ENCODE peak calls at places on chromosomes 7 and 10, in four cellular contexts. L is HepG2, T is K562, J is HEK293T. R is an unnamed sample.
A peak's percentile ranks its signal among the peaks of the same experiment; 100 is the strongest.

GRCh38 chr7:69177941-69178494 is 420.3 kb upstream of the AUTS2 start:
- DNase-seq in T (no peak), L (no peak), J (no peak), R (no peak)

GRCh38 chr7:65404020-65404419 is 30.4 kb downstream of the ZNF92 start:
- DNase-seq in L (no peak), T (peak; percentile 41), J (no peak), R (no peak)

GRCh38 chr10:69569144-69569934 is 3.9 kb downstream of the NEUROG3 start:
- DNase-seq in L (no peak), J (no peak), T (no peak), R (peak; percentile 63)

GRCh38 chr7:79709574-79710409 is 256.3 kb upstream of the MAGI2 start:
- DNase-seq in T (no peak), L (no peak), J (peak; percentile 12), R (no peak)

GRCh38 chr10:99395750-99396445 is 34.5 kb downstream of the GOT1 start:
- DNase-seq in T (no peak), J (no peak), L (peak; percentile 89), R (no peak)

GRCh38 chr7:44390701-44391100 is 65.3 kb upstream of the CAMK2B start:
- DNase-seq in L (no peak), T (no peak), J (no peak), R (no peak)

GRCh38 chr10:120765241-120765803 is 85.8 kb upstream of the WDR11 start:
- DNase-seq in J (no peak), L (no peak), T (no peak), R (no peak)

GRCh38 chr7:157228864-157229422 is 90.2 kb downstream of the UBE3C start:
- DNase-seq in T (peak; percentile 57), L (peak; percentile 27), J (peak; percentile 68), R (peak; percentile 66)

GRCh38 chr10:110706690-110707098 is 62.6 kb downstream of the RBM20 start:
- DNase-seq in L (no peak), T (no peak), J (no peak), R (no peak)

GRCh38 chr7:91596287-91596686 is 284.2 kb downstream of the MTERF1 start:
- DNase-seq in L (no peak), T (no peak), J (no peak), R (no peak)

GRCh38 chr7:126702242-126703016 is 550.3 kb downstream of the GRM8 start:
- DNase-seq in T (peak; percentile 33), J (no peak), L (no peak), R (no peak)

GRCh38 chr7:264541-265191 is 25.3 kb upstream of the FOXL3 start:
- DNase-seq in J (no peak), T (no peak), L (no peak), R (no peak)

GRCh38 chr7:550881-551614 is 31.4 kb upstream of the PDGFA start:
- DNase-seq in T (no peak), J (no peak), L (no peak), R (no peak)

GRCh38 chr10:127888526-127889312 is 4.0 kb downstream of the CLRN3 start:
- DNase-seq in T (no peak), L (no peak), J (no peak), R (no peak)

GRCh38 chr7:140225562-140226249 is 48.9 kb upstream of the KDM7A start:
- DNase-seq in L (peak; percentile 86), J (no peak), T (no peak), R (no peak)

GRCh38 chr7:84162584-84162983 is 32.0 kb downstream of the SEMA3A start:
- DNase-seq in T (no peak), J (no peak), L (no peak), R (no peak)

DNA sequence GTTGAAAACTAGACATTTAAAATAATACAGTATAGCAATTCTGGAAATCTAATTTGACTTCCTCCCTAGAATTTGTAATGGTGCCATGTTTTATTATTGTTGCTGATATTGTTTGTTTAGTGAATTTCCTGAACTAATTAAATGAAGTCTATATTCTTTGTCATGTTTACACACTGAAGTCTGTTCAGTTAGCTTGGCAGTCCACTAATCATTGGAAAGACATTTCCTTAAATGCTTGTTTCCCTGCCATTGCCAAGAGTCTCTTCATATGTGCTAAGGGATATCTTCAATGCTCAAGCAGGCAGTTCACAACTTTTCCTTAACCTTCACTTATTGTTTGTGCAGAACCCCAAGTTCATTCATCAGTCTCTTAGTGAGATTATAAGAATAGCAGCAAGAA is 755.3 kb downstream of the INHBA start:
- DNase-seq in L (no peak), T (no peak), J (no peak), R (no peak)
- TF ChIP-seq ELF4 in L (no peak), T (no peak), J (no peak), R (no peak)

GRCh38 chr7:138014686-138015085 is 12.8 kb upstream of the CREB3L2 start:
- DNase-seq in L (no peak), T (no peak), J (no peak), R (no peak)
- TF ChIP-seq ELF4 in L (no peak), T (no peak), J (no peak), R (no peak)

GRCh38 chr7:101202603-101202918 is 1.7 kb upstream of the MOGAT3 start:
- DNase-seq in L (no peak), J (no peak), T (no peak), R (no peak)
- TF ChIP-seq ELF4 in L (no peak), J (no peak), T (no peak), R (no peak)

DNA sequence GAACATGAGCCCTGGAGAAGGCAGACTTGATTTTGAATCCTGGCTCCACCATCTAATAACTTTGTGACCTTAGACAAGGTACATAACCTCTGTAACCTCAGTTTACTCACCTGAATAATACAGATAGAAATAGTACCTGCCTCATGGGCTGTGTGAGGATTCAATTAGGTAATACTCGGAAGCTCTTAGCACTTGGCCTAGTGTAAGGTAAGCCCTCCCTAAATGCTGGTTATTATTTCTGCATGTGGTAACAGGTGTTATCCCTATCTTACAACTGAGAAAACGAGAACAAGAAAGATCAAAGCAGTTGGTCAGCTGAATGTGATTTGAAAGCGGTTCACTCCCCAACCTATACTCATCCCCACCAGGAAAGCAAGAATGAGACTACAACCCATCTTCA is 28.7 kb upstream of the ACSL5 start:
- DNase-seq in T (no peak), J (no peak), L (no peak), R (no peak)
- TF ChIP-seq ELF4 in T (no peak), J (no peak), L (no peak), R (no peak)

DNA sequence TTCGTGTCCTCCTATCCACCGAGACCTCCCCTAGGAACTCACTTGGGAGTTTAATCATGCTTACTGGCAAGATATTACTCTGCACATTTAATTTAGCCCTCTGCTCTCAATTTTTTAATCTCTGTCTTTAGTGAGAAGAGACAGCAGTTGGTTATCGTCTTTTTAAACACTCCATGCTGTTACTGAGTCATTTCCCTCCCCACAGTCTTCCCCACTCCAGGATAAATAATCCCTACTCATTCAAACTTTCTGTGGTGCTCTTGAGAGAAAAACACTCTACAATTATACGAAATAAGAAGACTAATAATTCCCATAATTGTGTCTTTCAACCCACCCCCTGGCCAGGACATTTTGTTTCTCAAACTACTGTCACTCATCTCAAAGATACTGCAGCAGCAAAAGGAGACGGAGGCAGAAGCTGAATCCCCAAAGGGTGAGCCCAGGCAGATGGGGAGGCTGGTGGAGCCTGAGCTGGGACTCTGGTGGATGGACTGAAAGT is 84.2 kb downstream of the ANK3 start:
- DNase-seq in L (no peak), T (peak; percentile 58), J (no peak), R (no peak)
- TF ChIP-seq ELF4 in L (no peak), T (no peak), J (no peak), R (no peak)

DNA sequence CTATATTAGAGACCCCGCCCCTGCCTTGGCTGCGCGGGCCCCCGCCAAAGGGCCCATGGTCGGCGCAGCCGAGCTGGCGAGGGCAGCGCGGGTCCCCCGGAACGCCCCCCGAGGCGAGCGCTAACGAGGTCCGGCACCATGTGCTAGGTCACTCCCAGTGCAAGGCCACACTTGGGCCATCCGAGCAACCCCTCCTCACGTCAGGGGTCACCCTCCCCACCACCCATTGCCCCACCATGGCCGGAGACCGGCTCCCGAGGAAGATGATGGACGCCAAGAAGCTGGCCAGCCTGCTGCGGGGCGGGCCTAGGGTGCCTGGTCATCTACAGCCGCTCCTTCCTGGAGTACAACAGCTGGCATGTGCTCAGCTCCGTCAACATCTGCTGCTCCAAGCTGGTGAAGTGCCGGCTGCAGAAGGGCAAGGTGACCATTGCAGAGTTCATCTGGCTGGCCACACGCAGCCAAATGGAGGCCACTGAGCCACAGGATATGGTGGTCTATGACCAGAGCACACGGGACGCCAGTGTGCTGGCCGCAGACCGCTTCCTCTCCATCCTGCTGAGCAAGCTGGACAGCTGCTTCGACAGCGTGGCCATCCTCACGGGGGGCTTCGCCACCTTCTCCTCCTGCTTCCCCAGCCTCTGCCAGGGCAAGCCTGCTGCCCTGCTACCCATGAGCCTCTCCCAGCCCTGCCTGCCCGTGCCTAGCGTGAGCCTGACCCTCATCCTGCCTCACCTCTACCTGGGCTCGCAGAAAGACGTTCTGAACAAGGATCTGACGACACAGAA is 12.4 kb upstream of the SEC24C start:
- DNase-seq in L (no peak), T (no peak), J (no peak), R (no peak)
- TF ChIP-seq ELF4 in L (no peak), T (no peak), J (no peak), R (no peak)

DNA sequence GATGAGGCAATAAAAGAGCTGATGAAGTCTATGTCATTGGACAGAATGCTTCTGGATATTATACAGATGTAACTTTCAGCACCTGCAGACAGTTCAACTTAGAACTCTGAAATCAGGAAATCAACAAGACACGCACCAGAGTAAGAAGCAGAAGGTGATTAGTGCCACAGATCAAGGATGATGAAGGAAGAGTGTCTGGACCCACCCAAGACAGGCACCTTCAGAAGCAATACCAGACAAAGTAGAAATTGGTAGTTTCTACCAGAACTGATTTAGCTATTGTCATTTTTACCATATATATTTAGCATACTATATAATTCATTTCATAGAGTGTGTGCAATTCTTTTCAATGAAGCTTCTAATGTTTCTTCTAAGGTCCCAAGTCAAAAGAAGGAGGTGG is 104.3 kb upstream of the LYZL1 start:
- DNase-seq in J (no peak), T (no peak), L (no peak), R (no peak)
- TF ChIP-seq ELF4 in J (no peak), T (no peak), L (no peak), R (no peak)

R was measured in WTC11.